ENCODE peak calls at places on chromosomes 12 and 14, in eight cellular contexts. E, U, J, Q, R, B, F and M are unnamed samples.

GRCh38 chr14:75769047-75769685 is 108.1 kb downstream of the TTLL5 start:
- DNase-seq in U (no peak), Q (no peak), J (no peak), B (no peak), F (no peak), E (no peak), R (no peak), M (no peak)

GRCh38 chr12:126588586-126589249 is 1523.5 kb downstream of the AACS start:
- DNase-seq in Q (no peak), U (no peak), E (no peak), F (no peak), J (no peak), B (no peak), R (no peak), M (no peak)

GRCh38 chr12:53376747-53377146 is 3.2 kb upstream of the SP1 start:
- DNase-seq in B (no peak), F (no peak), R (no peak), E (no peak), J (no peak), U (no peak), Q (no peak), M (no peak)

GRCh38 chr12:124761876-124762275 is 101.8 kb downstream of the SCARB1 start:
- DNase-seq in B (no peak), U (no peak), J (no peak), Q (peak), E (no peak), F (no peak), R (no peak), M (no peak)

GRCh38 chr12:118922405-118922804 is 58.9 kb upstream of the SRRM4 start:
- DNase-seq in B (peak), R (no peak), E (no peak), J (no peak), Q (no peak), U (no peak), F (no peak), M (no peak)

GRCh38 chr12:6465467-6466183 is 4.9 kb downstream of the VAMP1 start:
- DNase-seq in E (no peak), U (no peak), Q (peak), J (peak), F (peak), R (no peak), B (peak), M (no peak)

GRCh38 chr14:56996721-56997399 is 186.6 kb upstream of the OTX2 start:
- DNase-seq in J (no peak), Q (peak), B (no peak), R (no peak), F (no peak), U (no peak), E (no peak), M (no peak)

GRCh38 chr14:72946491-72946890 is 20.2 kb downstream of the DCAF4 start:
- DNase-seq in U (no peak), F (no peak), J (no peak), Q (no peak), B (no peak), E (no peak), R (no peak), M (no peak)

GRCh38 chr12:97875064-97875463 is 412.5 kb downstream of the RMST start:
- DNase-seq in E (no peak), U (no peak), F (no peak), R (no peak), B (no peak), J (no peak), Q (no peak), M (no peak)

GRCh38 chr14:75273272-75274044 is 5.2 kb upstream of the FOS start:
- DNase-seq in Q (no peak), B (no peak), U (peak), F (peak), J (peak), R (no peak), E (no peak), M (no peak)

GRCh38 chr12:53290661-53291060 is 4.7 kb upstream of the PFDN5 start:
- DNase-seq in U (no peak), B (no peak), F (peak), R (no peak), J (no peak), E (no peak), Q (no peak), M (no peak)

GRCh38 chr14:56846970-56847928 is 37.0 kb upstream of the OTX2 start:
- DNase-seq in B (no peak), Q (no peak), U (no peak), E (no peak), J (no peak), F (no peak), R (no peak), M (no peak)

GRCh38 chr12:6383572-6384498 is at the start of gene LTBR:
- DNase-seq in Q (peak), J (peak), E (no peak), R (no peak), B (no peak), F (peak), U (peak), M (peak)

GRCh38 chr14:75204106-75204505 is 27.7 kb upstream of the TMED10 start:
- DNase-seq in B (no peak), Q (peak), U (no peak), R (no peak), J (peak), F (peak), E (no peak), M (no peak)

GRCh38 chr14:23173796-23174195 is 9.7 kb downstream of the SLC7A8 start:
- DNase-seq in E (no peak), Q (no peak), B (no peak), R (no peak), U (no peak), F (no peak), J (no peak), M (no peak)

GRCh38 chr14:59427653-59428578 is 37.3 kb downstream of the GPR135 start:
- DNase-seq in F (peak), J (peak), B (no peak), E (no peak), U (peak), Q (no peak), R (no peak), M (no peak)

GRCh38 chr14:98114122-98114895 is 1157.7 kb downstream of the BCL11B start:
- DNase-seq in R (no peak), U (no peak), Q (no peak), E (no peak), F (no peak), B (no peak), J (no peak), M (no peak)

GRCh38 chr14:56325251-56325839 is 207.1 kb downstream of the PELI2 start:
- DNase-seq in U (no peak), Q (no peak), R (no peak), E (no peak), F (peak), J (no peak), B (no peak), M (no peak)

GRCh38 chr14:22820731-22821130 is 5.5 kb upstream of the SLC7A7 start:
- DNase-seq in J (no peak), F (peak), U (no peak), Q (peak), R (no peak), B (no peak), E (no peak), M (no peak)

GRCh38 chr12:71865757-71866536 is 26.4 kb downstream of the TBC1D15 start:
- DNase-seq in Q (no peak), B (no peak), J (no peak), E (no peak), U (no peak), R (no peak), F (no peak), M (no peak)

GRCh38 chr12:75578546-75578945 is 67.1 kb upstream of the KRR1 start:
- DNase-seq in R (no peak), Q (no peak), F (no peak), B (no peak), E (no peak), U (no peak), J (no peak), M (no peak)